ENCODE peak calls at places on chromosomes 7 and 10, in nine cellular contexts. U, O, A, N, H, D, G, K and W are unnamed samples.

GRCh38 chr10:20100157-20100556 is 283.9 kb downstream of the PLXDC2 start:
- DNase-seq in D (peak), H (no peak), O (no peak), G (no peak), N (no peak), A (peak), U (no peak), K (no peak), W (no peak)

GRCh38 chr7:143214789-143215679 is 6.8 kb upstream of the TAS2R40 start:
- DNase-seq in U (peak), O (peak), D (peak), H (no peak), A (peak), N (peak), K (peak), G (peak), W (peak)

GRCh38 chr10:76038696-76039095 is 607.3 kb downstream of the LRMDA start:
- DNase-seq in K (no peak), U (no peak), N (no peak), D (no peak), H (no peak), G (no peak), A (no peak), O (no peak), W (no peak)

GRCh38 chr7:1040790-1041189 is 3.6 kb upstream of the GPR146 start:
- DNase-seq in H (no peak), O (no peak), A (peak), U (peak), G (no peak), D (peak), N (no peak), K (no peak), W (no peak)

GRCh38 chr7:112646787-112647186 is 143.4 kb downstream of the TMEM168 start:
- DNase-seq in O (no peak), G (no peak), U (peak), A (no peak), N (peak), D (no peak), H (no peak), K (no peak), W (peak)

GRCh38 chr7:11742496-11742895 is 89.5 kb downstream of the THSD7A start:
- DNase-seq in N (no peak), H (no peak), G (no peak), D (no peak), A (no peak), O (no peak), K (peak), U (peak), W (no peak)

GRCh38 chr10:114647545-114648138 is 10.4 kb downstream of the ABLIM1 start:
- DNase-seq in D (no peak), N (no peak), U (peak), G (peak), O (no peak), K (no peak), H (no peak), A (no peak), W (no peak)

GRCh38 chr10:127132434-127132833 is 64.0 kb downstream of the INSYN2A start:
- DNase-seq in K (no peak), N (no peak), O (no peak), U (no peak), H (no peak), A (no peak), D (no peak), G (no peak), W (no peak)

GRCh38 chr10:125060486-125060850 is 99.9 kb downstream of the CTBP2 start:
- DNase-seq in A (peak), H (no peak), K (no peak), D (no peak), O (peak), U (peak), G (no peak), N (no peak), W (no peak)

GRCh38 chr7:45617166-45617565 is 43.0 kb downstream of the ADCY1 start:
- DNase-seq in H (no peak), N (no peak), A (no peak), G (no peak), U (no peak), O (no peak), D (no peak), K (no peak), W (no peak)

GRCh38 chr10:86753638-86754434 is 2.6 kb upstream of the BMPR1A start:
- DNase-seq in D (no peak), U (no peak), H (no peak), A (no peak), K (no peak), G (no peak), O (peak), N (peak), W (no peak)

GRCh38 chr10:60186315-60187071 is 203.2 kb downstream of the ANK3 start:
- DNase-seq in G (no peak), O (no peak), K (peak), A (peak), N (no peak), D (no peak), U (peak), H (no peak), W (no peak)

GRCh38 chr7:120990468-120991118 is 2.1 kb downstream of the CPED1 start:
- DNase-seq in H (no peak), G (no peak), U (peak), N (no peak), O (no peak), A (no peak), K (no peak), D (peak), W (no peak)

GRCh38 chr10:102159051-102159597 is 6.9 kb downstream of the NOLC1 start:
- DNase-seq in G (peak), D (no peak), U (peak), H (no peak), K (no peak), N (no peak), O (no peak), A (no peak), W (no peak)

GRCh38 chr7:118580743-118581382 is 356.4 kb downstream of the ANKRD7 start:
- DNase-seq in K (no peak), H (no peak), A (no peak), U (no peak), D (no peak), G (no peak), N (no peak), O (no peak), W (no peak)

GRCh38 chr10:131921191-131921590 is 20.4 kb downstream of the PPP2R2D start:
- DNase-seq in G (no peak), U (no peak), D (no peak), A (no peak), K (no peak), H (no peak), O (no peak), N (no peak), W (no peak)

GRCh38 chr7:155269766-155270585 is 27.7 kb upstream of the INSIG1 start:
- DNase-seq in D (no peak), G (no peak), K (no peak), H (no peak), U (peak), O (no peak), N (no peak), A (peak), W (peak)

GRCh38 chr7:34133356-34133982 is 228.1 kb downstream of the BMPER start:
- DNase-seq in K (peak), D (peak), O (peak), G (no peak), N (no peak), U (peak), H (no peak), A (peak), W (no peak)

GRCh38 chr10:87635498-87636312 is 24.0 kb upstream of the PAPSS2 start:
- DNase-seq in A (peak), O (no peak), H (no peak), U (peak), K (peak), N (no peak), G (peak), D (no peak), W (no peak)

GRCh38 chr10:44811072-44811471 is 100.1 kb upstream of the TMEM72 start:
- DNase-seq in H (no peak), U (no peak), K (no peak), G (no peak), A (peak), N (no peak), O (no peak), D (no peak), W (no peak)

GRCh38 chr7:105202561-105203130 is 186.1 kb downstream of the SRPK2 start:
- DNase-seq in O (no peak), U (no peak), G (no peak), H (no peak), N (no peak), D (no peak), A (no peak), K (no peak), W (no peak)

GRCh38 chr10:75209325-75210192 is 1.0 kb upstream of the VDAC2 start:
- DNase-seq in U (peak), K (peak), D (peak), O (peak), A (peak), N (no peak), H (peak), G (peak), W (peak)

GRCh38 chr7:128311-129080 is 63.9 kb upstream of the FAM20C start:
- DNase-seq in O (no peak), H (no peak), D (no peak), A (no peak), K (no peak), G (no peak), U (no peak), N (no peak), W (no peak)

GRCh38 chr7:124722292-124722691 is 43.3 kb downstream of the GPR37 start:
- DNase-seq in K (peak), H (no peak), O (no peak), N (no peak), G (no peak), U (peak), D (no peak), A (no peak), W (no peak)

GRCh38 chr7:1939434-1940401 is 269.6 kb downstream of the ELFN1 start:
- DNase-seq in K (no peak), U (no peak), D (no peak), H (no peak), G (peak), O (no peak), N (no peak), A (no peak), W (no peak)

GRCh38 chr7:23469150-23469960 is 936 bp downstream of the IGF2BP3 start:
- DNase-seq in D (peak), O (no peak), G (peak), H (no peak), U (peak), N (peak), A (no peak), K (no peak), W (peak)

GRCh38 chr10:102312683-102313082 is 67.4 kb downstream of the GBF1 start:
- DNase-seq in O (no peak), D (no peak), U (peak), G (no peak), H (no peak), A (no peak), K (peak), N (no peak), W (no peak)

GRCh38 chr7:98394377-98394836 is 6.5 kb downstream of the BAIAP2L1 start:
- DNase-seq in A (peak), K (peak), N (no peak), D (no peak), G (no peak), O (no peak), U (peak), H (no peak), W (no peak)

GRCh38 chr10:33715303-33715702 is 380.8 kb upstream of the NRP1 start:
- DNase-seq in O (no peak), G (no peak), N (no peak), H (no peak), K (no peak), U (no peak), A (no peak), D (no peak), W (no peak)

GRCh38 chr7:51593638-51594037 is 277.0 kb upstream of the COBL start:
- DNase-seq in U (no peak), N (no peak), A (no peak), O (no peak), D (no peak), K (no peak), H (no peak), G (no peak), W (no peak)

GRCh38 chr10:88116491-88116890 is 253.1 kb downstream of the PTEN start:
- DNase-seq in O (no peak), G (peak), N (no peak), K (no peak), H (no peak), D (no peak), A (no peak), U (peak), W (no peak)

GRCh38 chr7:91537260-91538152 is 273.3 kb downstream of the FZD1 start:
- DNase-seq in A (no peak), D (no peak), G (no peak), K (no peak), N (peak), H (no peak), U (no peak), O (no peak), W (no peak)

GRCh38 chr10:92290076-92290836 is 622 bp downstream of the CPEB3 start:
- DNase-seq in K (peak), O (peak), H (no peak), A (peak), U (peak), D (no peak), N (peak), G (peak), W (peak)

GRCh38 chr10:129934196-129934925 is 29.7 kb downstream of the EBF3 start:
- DNase-seq in K (no peak), A (no peak), O (no peak), H (peak), U (no peak), G (no peak), N (no peak), D (no peak), W (peak)

GRCh38 chr10:15802375-15802949 is 57.8 kb downstream of the MINDY3 start:
- DNase-seq in U (no peak), A (no peak), H (no peak), O (no peak), N (no peak), K (peak), D (no peak), G (no peak), W (no peak)

GRCh38 chr7:23184709-23185354 is 3.0 kb downstream of the NUP42 start:
- DNase-seq in H (no peak), A (peak), D (peak), G (peak), N (peak), K (peak), O (peak), U (peak), W (peak)

GRCh38 chr10:1698185-1698584 is 39.1 kb downstream of the ADARB2 start:
- DNase-seq in U (no peak), D (no peak), A (no peak), G (no peak), H (no peak), N (no peak), K (no peak), O (no peak), W (no peak)
- TF ChIP-seq CTCF in U (no peak), D (no peak), A (no peak), G (no peak), H (no peak), N (no peak), K (no peak), O (no peak), W (no peak)

GRCh38 chr10:108578258-108578657 is 1345.1 kb downstream of the XPNPEP1 start:
- DNase-seq in G (no peak), D (no peak), O (no peak), N (no peak), H (no peak), U (no peak), K (no peak), A (no peak), W (no peak)
- H3K4me3 ChIP-seq in G (no peak), D (no peak), O (no peak), N (no peak), H (no peak), U (no peak), K (no peak), A (no peak), W (no peak)

GRCh38 chr10:100009283-100009792 is 409 bp downstream of the DNMBP start:
- DNase-seq in K (no peak), A (peak), O (peak), N (no peak), D (no peak), H (no peak), G (no peak), U (peak), W (no peak)
- TF ChIP-seq CTCF in K (peak), A (peak), O (peak), N (peak), D (peak), H (no peak), G (peak), U (peak), W (peak)

DNA sequence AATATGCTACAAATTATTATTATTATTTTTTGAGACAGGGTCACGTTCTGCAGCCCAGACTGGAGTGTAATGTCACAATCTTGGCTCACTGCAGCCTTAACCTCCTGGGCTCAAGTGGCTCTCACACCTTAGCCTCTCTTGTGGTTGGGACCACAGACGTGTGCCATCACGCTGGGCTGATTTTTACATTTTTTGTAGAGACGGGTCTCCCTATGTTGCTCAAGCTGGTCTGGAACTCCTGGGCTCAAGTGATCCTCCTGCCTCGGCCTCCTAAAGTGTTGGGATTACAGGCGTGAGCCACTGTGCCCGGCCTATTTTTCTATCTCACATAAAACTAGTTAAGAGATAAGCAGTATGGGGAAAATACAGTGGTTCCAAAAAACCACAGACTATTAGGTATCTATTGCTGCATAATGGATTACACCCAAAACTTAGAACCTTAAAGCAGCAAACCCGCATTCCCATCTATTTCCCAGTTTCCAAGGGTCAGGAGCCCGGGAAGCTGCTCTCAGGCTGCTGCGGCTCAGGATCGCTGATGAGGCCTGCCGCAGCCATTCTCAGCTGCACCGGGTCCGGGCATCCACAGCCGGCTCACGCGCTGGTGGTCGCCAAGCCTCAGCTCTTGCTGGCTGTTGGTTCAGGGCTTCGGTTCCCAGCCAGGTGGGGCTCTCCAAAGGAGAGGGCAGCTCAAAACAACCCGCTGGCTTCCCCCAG is 128.3 kb downstream of the UBE2H start:
- DNase-seq in A (no peak), N (no peak), D (no peak), G (no peak), U (no peak), O (no peak), K (no peak), H (no peak), W (no peak)
- H3K4me3 ChIP-seq in A (peak), N (peak), D (peak), G (no peak), U (peak), O (peak), K (peak), H (peak), W (peak)

GRCh38 chr7:36084485-36085091 is 68.5 kb upstream of the EEPD1 start:
- DNase-seq in A (peak), N (peak), G (peak), U (peak), D (peak), O (peak), H (no peak), K (peak), W (peak)

GRCh38 chr7:36080843-36081242 is 72.2 kb upstream of the EEPD1 start:
- DNase-seq in K (no peak), O (no peak), H (no peak), N (no peak), D (no peak), U (no peak), G (no peak), A (no peak), W (no peak)

GRCh38 chr7:36083626-36084380 is 69.3 kb upstream of the EEPD1 start:
- DNase-seq in G (no peak), H (no peak), O (no peak), U (no peak), N (no peak), K (no peak), A (no peak), D (no peak), W (no peak)

GRCh38 chr7:36082216-36082615 is 70.8 kb upstream of the EEPD1 start:
- DNase-seq in O (no peak), H (no peak), U (no peak), N (no peak), G (no peak), D (no peak), A (no peak), K (no peak), W (no peak)

GRCh38 chr7:36082910-36083309 is 70.1 kb upstream of the EEPD1 start:
- DNase-seq in K (no peak), O (no peak), N (no peak), A (no peak), H (no peak), U (no peak), G (peak), D (peak), W (no peak)
- TF ChIP-seq CTCF in K (no peak), O (no peak), N (peak), A (no peak), H (no peak), U (no peak), G (peak), D (peak), W (no peak)

GRCh38 chr7:2978403-2978802 is 65.3 kb downstream of the CARD11 start:
- DNase-seq in A (no peak), O (peak), U (no peak), N (peak), D (no peak), K (peak), H (no peak), G (peak), W (no peak)
- H3K4me3 ChIP-seq in A (no peak), O (peak), U (no peak), N (no peak), D (no peak), K (peak), H (peak), G (no peak), W (no peak)

DNA sequence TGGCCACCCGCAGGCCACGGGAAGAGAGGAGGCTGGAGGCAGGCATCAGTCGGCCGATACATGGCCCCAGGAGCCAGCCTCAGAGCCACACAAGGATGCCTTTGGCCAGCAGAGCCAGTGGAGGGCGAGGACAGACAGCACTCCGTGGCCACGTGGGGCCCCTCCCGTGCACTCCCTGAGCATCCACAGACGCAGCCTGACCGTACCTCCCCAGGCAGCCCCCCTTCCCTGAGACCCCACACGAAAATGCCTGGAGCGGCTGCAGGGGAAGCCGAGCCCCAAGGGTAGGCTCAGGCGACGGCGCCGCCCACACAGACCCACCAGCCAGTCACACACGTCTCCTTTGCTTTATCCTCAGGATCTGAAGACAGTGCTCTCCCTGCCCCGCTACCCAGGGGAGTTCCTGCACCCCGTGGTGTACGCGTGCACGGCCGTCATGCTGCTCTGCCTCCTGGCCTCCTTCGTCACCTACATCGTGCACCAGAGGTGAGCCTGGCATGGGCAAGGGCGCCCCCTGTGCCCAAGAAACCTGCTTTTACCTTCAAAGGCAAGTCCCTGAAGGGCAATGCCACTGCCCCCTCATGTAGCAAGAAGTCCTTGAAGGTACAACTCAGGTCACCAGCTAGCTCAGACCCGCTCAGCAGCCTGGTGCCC is 9.0 kb downstream of the ADGRA1 start:
- DNase-seq in U (no peak), N (no peak), O (no peak), D (peak), G (peak), A (no peak), H (no peak), K (no peak), W (no peak)
- TF ChIP-seq CTCF in U (no peak), N (no peak), O (no peak), D (no peak), G (peak), A (no peak), H (no peak), K (no peak), W (no peak)

GRCh38 chr7:32761451-32762320 is 129.9 kb downstream of the KBTBD2 start:
- DNase-seq in N (no peak), O (no peak), D (peak), H (no peak), G (no peak), U (no peak), A (no peak), K (no peak), W (no peak)
- H3K4me3 ChIP-seq in N (no peak), O (no peak), D (no peak), H (peak), G (no peak), U (no peak), A (peak), K (no peak), W (no peak)

GRCh38 chr7:149103424-149103823 is 12.9 kb upstream of the ZNF786 start:
- DNase-seq in U (no peak), O (no peak), H (no peak), G (no peak), K (no peak), D (no peak), A (no peak), N (no peak), W (no peak)

GRCh38 chr7:149104749-149105148 is 14.2 kb upstream of the ZNF786 start:
- DNase-seq in U (no peak), O (no peak), H (no peak), K (no peak), G (no peak), D (no peak), N (no peak), A (no peak), W (no peak)

GRCh38 chr7:149097088-149097487 is 6.6 kb upstream of the ZNF786 start:
- DNase-seq in N (peak), H (no peak), U (peak), O (no peak), A (no peak), D (no peak), G (no peak), K (no peak), W (no peak)

GRCh38 chr7:149104214-149104613 is 13.7 kb upstream of the ZNF786 start:
- DNase-seq in O (no peak), A (no peak), D (no peak), H (no peak), G (no peak), U (no peak), K (no peak), N (no peak), W (no peak)

GRCh38 chr7:149099058-149099457 is 8.5 kb upstream of the ZNF786 start:
- DNase-seq in U (no peak), A (no peak), H (no peak), N (no peak), G (no peak), D (no peak), K (no peak), O (no peak), W (no peak)
- TF ChIP-seq CTCF in U (no peak), A (no peak), H (no peak), N (no peak), G (no peak), D (no peak), K (no peak), O (no peak), W (no peak)